ENCODE peak calls at places on chromosomes 5 and 9, in ten cellular contexts. P is fibroblast of pulmonary artery, I is fibroblast of villous mesenchyme, M is Panc1, H is GM12865, E is HCT116, Z is MM.1S, U is choroid plexus epithelial cell, Y is heart left ventricle, B is hepatocyte. X is an unnamed sample.

GRCh38 chr5:73387630-73388370 is 60.8 kb downstream of the FOXD1 start:
- DNase-seq in U (peak), B (no peak), I (peak), Z (peak), Y (no peak), H (peak), M (no peak), E (no peak), P (no peak), X (no peak)

GRCh38 chr9:121636411-121636865 is 15.0 kb upstream of the DAB2IP start:
- DNase-seq in U (peak), Z (no peak), H (no peak), B (peak), P (peak), E (no peak), M (no peak), I (peak), Y (no peak), X (peak)

GRCh38 chr5:37926732-37927131 is 86.9 kb upstream of the GDNF start:
- DNase-seq in Z (no peak), B (no peak), P (no peak), H (no peak), E (no peak), U (peak), Y (no peak), M (no peak), I (peak), X (peak)

GRCh38 chr5:11977904-11978303 is 73.7 kb upstream of the CTNND2 start:
- DNase-seq in P (no peak), Y (no peak), Z (no peak), E (no peak), H (no peak), I (no peak), M (no peak), U (no peak), B (no peak), X (no peak)

GRCh38 chr5:141753971-141754713 is 72.1 kb upstream of the ARAP3 start:
- DNase-seq in H (peak), M (no peak), P (peak), U (peak), B (peak), I (peak), Z (peak), E (peak), Y (no peak), X (peak)

GRCh38 chr5:116970318-116970717 is 395.7 kb upstream of the SEMA6A start:
- DNase-seq in M (no peak), U (peak), E (no peak), I (no peak), Y (no peak), Z (no peak), P (no peak), H (no peak), B (peak), X (no peak)

GRCh38 chr9:101458955-101459631 is 23.5 kb upstream of the ALDOB start:
- DNase-seq in B (peak), P (peak), E (peak), I (peak), U (peak), Z (peak), H (peak), M (peak), Y (no peak), X (peak)

GRCh38 chr9:5665059-5665458 is 36.2 kb downstream of the RIC1 start:
- DNase-seq in E (no peak), P (peak), U (no peak), B (no peak), Y (no peak), H (no peak), Z (no peak), M (no peak), I (no peak), X (no peak)

GRCh38 chr5:60822285-60822556 is 21.8 kb downstream of the ELOVL7 start:
- DNase-seq in H (peak), E (no peak), Z (no peak), U (no peak), B (no peak), I (no peak), P (no peak), M (no peak), Y (no peak), X (no peak)

GRCh38 chr5:91381774-91382492 is 1.2 kb downstream of the ARRDC3 start:
- DNase-seq in E (peak), M (peak), P (peak), B (peak), Y (peak), I (peak), H (peak), Z (peak), U (peak), X (peak)

GRCh38 chr9:93196095-93197055 is 12.4 kb downstream of the WNK2 start:
- DNase-seq in Y (peak), Z (no peak), P (no peak), E (no peak), B (no peak), U (no peak), H (no peak), M (no peak), I (no peak), X (no peak)

GRCh38 chr5:138789771-138790242 is 36.6 kb downstream of the CTNNA1 start:
- DNase-seq in B (peak), U (peak), M (peak), Y (no peak), P (peak), Z (peak), H (peak), I (peak), E (peak), X (peak)

GRCh38 chr9:116860509-116861120 is 173.5 kb downstream of the TRIM32 start:
- DNase-seq in E (peak), I (peak), B (peak), P (peak), Y (peak), U (peak), H (peak), M (peak), Z (no peak), X (peak)

GRCh38 chr5:142239394-142240159 is 85.2 kb downstream of the SPRY4 start:
- DNase-seq in I (no peak), H (no peak), B (no peak), P (peak), E (no peak), M (no peak), Z (no peak), U (no peak), Y (no peak), X (no peak)

GRCh38 chr5:54217826-54218503 is 92.4 kb downstream of the ARL15 start:
- DNase-seq in M (peak), P (peak), B (peak), H (peak), U (peak), Z (peak), I (peak), E (peak), Y (no peak), X (peak)

GRCh38 chr5:132718544-132719312 is 18.6 kb downstream of the KIF3A start:
- DNase-seq in H (no peak), B (no peak), E (no peak), M (no peak), Z (no peak), U (no peak), Y (no peak), I (no peak), P (no peak), X (peak)

GRCh38 chr9:71483457-71483856 is 284.9 kb downstream of the CEMIP2 start:
- DNase-seq in Z (no peak), Y (no peak), E (no peak), B (no peak), H (no peak), I (no peak), M (no peak), P (no peak), U (no peak), X (no peak)

GRCh38 chr5:150946351-150946905 is 41.6 kb upstream of the ZNF300 start:
- DNase-seq in P (peak), M (no peak), Z (no peak), B (no peak), H (no peak), E (no peak), Y (peak), U (peak), I (peak), X (no peak)

GRCh38 chr9:129889936-129890717 is 54.9 kb downstream of the USP20 start:
- DNase-seq in B (no peak), P (no peak), Z (no peak), M (no peak), Y (peak), H (peak), I (no peak), U (no peak), E (no peak), X (no peak)

GRCh38 chr5:91632871-91633270 is 249.8 kb upstream of the ARRDC3 start:
- DNase-seq in E (no peak), H (no peak), P (no peak), Z (peak), I (no peak), M (no peak), Y (no peak), B (no peak), U (no peak), X (no peak)

GRCh38 chr5:56900858-56901578 is 8.4 kb upstream of the SETD9 start:
- DNase-seq in Y (no peak), H (peak), I (peak), B (peak), E (peak), Z (peak), P (peak), U (peak), M (no peak), X (peak)

DNA sequence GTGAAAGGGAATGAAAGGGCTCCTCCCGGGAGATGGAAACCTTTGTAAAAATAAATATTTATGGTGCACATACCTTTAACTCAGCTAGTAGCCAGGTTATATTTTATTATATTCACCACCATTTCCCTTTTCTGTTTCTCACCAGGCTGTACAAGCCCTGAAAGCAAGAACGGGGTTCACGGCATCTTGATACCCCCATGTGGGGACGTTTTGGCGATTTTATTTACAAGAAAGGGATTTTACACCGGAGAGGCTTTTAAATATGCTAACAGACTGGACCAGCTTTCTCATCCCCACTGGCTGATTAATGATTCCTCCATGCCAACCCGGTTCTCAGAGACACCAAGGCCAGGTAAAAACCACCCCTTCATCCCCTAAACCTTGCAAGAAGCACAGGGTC is 19.2 kb downstream of the IL12B start:
- DNase-seq in B (no peak), P (no peak), I (no peak), U (no peak), Z (no peak), Y (no peak), M (no peak), H (no peak), E (no peak), X (no peak)
- H3K4me3 ChIP-seq in B (peak), P (no peak), I (no peak), U (no peak), Z (peak), Y (no peak), M (no peak), H (no peak), E (no peak), X (no peak)

DNA sequence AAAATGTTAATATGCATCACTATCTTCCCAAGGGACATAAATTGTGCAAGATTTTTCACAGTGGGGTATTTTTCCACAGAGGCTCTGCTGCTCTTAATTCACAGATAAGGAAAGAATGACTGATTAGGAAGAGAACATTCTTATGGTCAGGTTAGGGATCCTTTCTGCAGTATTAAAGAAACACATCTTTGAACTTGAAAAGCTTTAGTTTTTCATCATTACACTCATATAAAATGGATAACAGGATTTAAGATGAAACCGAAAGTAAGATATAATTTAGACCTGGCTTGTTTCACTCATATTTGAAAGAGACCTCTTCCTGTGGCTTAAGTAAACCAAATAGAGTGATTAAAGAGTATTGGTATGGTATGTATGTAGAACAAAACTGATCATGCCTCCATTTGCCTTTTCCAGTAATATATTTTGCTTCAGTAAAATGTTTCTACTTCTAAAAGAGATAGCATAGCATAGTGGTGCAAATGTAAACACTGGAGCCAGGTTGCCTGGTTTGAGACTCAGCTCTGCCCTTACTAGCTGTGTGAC is 160.0 kb downstream of the PRR16 start:
- DNase-seq in B (no peak), H (no peak), I (peak), E (no peak), Y (no peak), P (peak), U (peak), M (no peak), Z (peak), X (peak)
- H3K4me3 ChIP-seq in B (no peak), H (no peak), I (peak), E (no peak), Y (no peak), P (peak), U (peak), M (no peak), Z (no peak), X (peak)

GRCh38 chr9:124477211-124478013 is 27.2 kb downstream of the ADGRD2 start:
- DNase-seq in B (peak), M (no peak), P (no peak), E (no peak), Y (peak), U (no peak), H (no peak), I (no peak), Z (no peak), X (no peak)
- H3K4me3 ChIP-seq in B (no peak), M (peak), P (no peak), E (peak), Y (peak), U (no peak), H (no peak), I (no peak), Z (no peak), X (no peak)

GRCh38 chr5:100852051-100852450 is 51.0 kb downstream of the ST8SIA4 start:
- DNase-seq in B (no peak), M (no peak), I (no peak), E (no peak), U (no peak), P (no peak), H (no peak), Z (no peak), Y (no peak), X (no peak)
- H3K4me3 ChIP-seq in B (no peak), M (no peak), I (no peak), E (no peak), U (no peak), P (no peak), H (no peak), Z (no peak), Y (no peak), X (no peak)

DNA sequence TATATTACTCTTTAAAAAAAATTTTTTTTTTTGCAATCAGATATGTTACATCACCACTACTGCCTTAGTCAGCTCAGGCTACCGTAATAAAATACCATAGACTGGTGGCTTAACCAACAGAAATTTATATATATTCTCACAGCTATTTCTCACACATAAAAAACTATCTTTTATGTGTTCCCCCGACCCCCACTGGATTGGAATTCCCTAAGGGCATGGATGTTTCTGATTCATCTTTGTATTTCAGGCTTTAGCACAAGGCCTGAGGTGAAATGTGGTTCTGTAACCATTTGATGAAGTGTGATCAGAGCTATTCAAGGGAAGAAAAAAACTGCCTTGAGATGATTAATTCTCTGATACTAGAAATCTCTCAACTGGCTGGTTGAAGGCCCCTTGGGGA is 2.7 kb downstream of the CD14 start:
- DNase-seq in I (no peak), U (no peak), E (no peak), Z (no peak), M (no peak), P (no peak), Y (no peak), H (no peak), B (no peak), X (peak)
- H3K4me3 ChIP-seq in I (no peak), U (no peak), E (no peak), Z (no peak), M (no peak), P (no peak), Y (peak), H (no peak), B (no peak), X (no peak)

GRCh38 chr9:72947987-72948465 is 4.8 kb downstream of the ALDH1A1 start:
- DNase-seq in E (no peak), U (no peak), B (no peak), M (no peak), P (no peak), I (no peak), Y (no peak), H (no peak), Z (no peak), X (no peak)
- H3K4me3 ChIP-seq in E (no peak), U (no peak), B (no peak), M (no peak), P (no peak), I (no peak), Y (no peak), H (no peak), Z (no peak), X (no peak)

X was measured in adipocyte.